ENCODE peak calls at places on chromosomes 6 and 20, in seven cellular contexts. Y, A, F, H, Q, C and S are unnamed samples.

GRCh38 chr6:122758927-122759334 is 20.6 kb upstream of the FABP7 start:
- DNase-seq in Y (no peak), C (no peak), Q (no peak), F (no peak), A (no peak), H (no peak), S (no peak)

GRCh38 chr6:131519670-131520436 is 53.2 kb upstream of the ARG1 start:
- DNase-seq in Y (no peak), A (peak), H (peak), Q (no peak), C (peak), F (peak), S (peak)

GRCh38 chr6:159681104-159681503 is 11.9 kb downstream of the SOD2 start:
- DNase-seq in Q (no peak), F (no peak), A (no peak), H (no peak), Y (no peak), C (no peak), S (no peak)

GRCh38 chr6:31174378-31174777 is 3.9 kb upstream of the POU5F1 start:
- DNase-seq in C (no peak), A (no peak), H (no peak), F (no peak), Q (peak), Y (no peak), S (no peak)

GRCh38 chr6:73032586-73032985 is 192.7 kb downstream of the KHDC1L start:
- DNase-seq in A (no peak), Q (no peak), F (no peak), H (no peak), Y (no peak), C (no peak), S (no peak)

GRCh38 chr6:166930354-166930891 is 25.9 kb downstream of the RNASET2 start:
- DNase-seq in C (no peak), Q (no peak), H (no peak), Y (no peak), F (no peak), A (no peak), S (no peak)

GRCh38 chr6:82415820-82416219 is 52.2 kb downstream of the TPBG start:
- DNase-seq in C (no peak), H (no peak), Y (no peak), A (no peak), Q (no peak), F (no peak), S (no peak)

GRCh38 chr20:50554694-50555579 is 44.8 kb downstream of the PTPN1 start:
- DNase-seq in C (no peak), A (no peak), Y (no peak), Q (no peak), F (no peak), H (no peak), S (no peak)

GRCh38 chr20:53866787-53867740 is 203.3 kb downstream of the BCAS1 start:
- DNase-seq in Q (no peak), F (no peak), H (no peak), A (no peak), C (peak), Y (no peak), S (peak)

GRCh38 chr20:39271205-39271604 is 309.1 kb downstream of the DHX35 start:
- DNase-seq in F (no peak), Y (no peak), C (no peak), Q (no peak), H (no peak), A (no peak), S (no peak)

GRCh38 chr6:37709250-37709931 is 11.7 kb upstream of the MDGA1 start:
- DNase-seq in C (no peak), A (no peak), Y (no peak), H (no peak), Q (no peak), F (no peak), S (no peak)

GRCh38 chr6:80457044-80457933 is 350.8 kb downstream of the BCKDHB start:
- DNase-seq in F (no peak), Y (no peak), Q (no peak), C (no peak), H (no peak), A (no peak), S (no peak)

GRCh38 chr6:56938634-56939294 is 16.1 kb upstream of the BEND6 start:
- DNase-seq in F (peak), H (no peak), Q (no peak), Y (no peak), C (peak), A (no peak), S (no peak)

GRCh38 chr20:6421321-6422030 is 298.6 kb upstream of the FERMT1 start:
- DNase-seq in C (no peak), F (no peak), Q (no peak), A (no peak), Y (no peak), H (no peak), S (no peak)

GRCh38 chr20:43666376-43667328 is at the start of gene MYBL2:
- DNase-seq in F (peak), H (no peak), Q (peak), Y (peak), C (peak), A (peak), S (no peak)

GRCh38 chr6:31270788-31271640 is 878 bp downstream of the HLA-C start:
- DNase-seq in H (no peak), A (peak), Y (peak), F (no peak), C (no peak), Q (peak), S (peak)

GRCh38 chr6:53615633-53616449 is 49.7 kb downstream of the KLHL31 start:
- DNase-seq in Q (no peak), A (no peak), C (peak), Y (no peak), H (no peak), F (peak), S (no peak)

GRCh38 chr6:169252805-169253189 is 849 bp downstream of the THBS2 start:
- DNase-seq in F (no peak), A (peak), Y (no peak), H (no peak), C (no peak), Q (no peak), S (no peak)
- H3K4me3 ChIP-seq in F (no peak), A (peak), Y (no peak), H (peak), C (no peak), Q (peak), S (no peak)

GRCh38 chr6:41560440-41561192 is 14.4 kb downstream of the FOXP4 start:
- DNase-seq in F (no peak), Q (peak), H (no peak), A (peak), Y (peak), C (no peak), S (peak)

GRCh38 chr6:41558033-41558807 is 12.0 kb downstream of the FOXP4 start:
- DNase-seq in A (no peak), H (no peak), Q (peak), F (no peak), C (no peak), Y (no peak), S (no peak)

GRCh38 chr6:41561931-41562632 is 15.9 kb downstream of the FOXP4 start:
- DNase-seq in Q (peak), F (no peak), H (no peak), Y (no peak), C (no peak), A (no peak), S (no peak)

GRCh38 chr6:41561386-41561785 is 15.2 kb downstream of the FOXP4 start:
- DNase-seq in F (no peak), Y (no peak), H (no peak), C (no peak), A (no peak), Q (peak), S (no peak)

GRCh38 chr6:41559655-41560439 is 13.7 kb downstream of the FOXP4 start:
- DNase-seq in A (no peak), Q (no peak), F (no peak), Y (no peak), H (no peak), C (no peak), S (no peak)
- H3K4me3 ChIP-seq in A (peak), Q (peak), F (no peak), Y (peak), H (peak), C (no peak), S (peak)

GRCh38 chr20:9166153-9166780 is 97.4 kb downstream of the PLCB4 start:
- DNase-seq in Q (no peak), H (no peak), A (no peak), Y (no peak), F (no peak), C (no peak), S (no peak)
- H3K4me3 ChIP-seq in Q (no peak), H (no peak), A (no peak), Y (no peak), F (no peak), C (no peak), S (no peak)

GRCh38 chr20:10390709-10391108 is 43.3 kb downstream of the MKKS start:
- DNase-seq in H (no peak), Q (no peak), C (no peak), F (no peak), A (no peak), Y (no peak), S (no peak)
- H3K4me3 ChIP-seq in H (no peak), Q (no peak), C (no peak), F (no peak), A (no peak), Y (no peak), S (no peak)